ENCODE peak calls at places on chromosomes 16 and 17, in seven cellular contexts. Z is IMR-90, T is H1, B is mesendoderm, V is neuronal stem cell, R is mesenchymal stem cell, J is trophoblast cell. G is an unnamed sample.

GRCh38 chr16:77307764-77308561 is 108.8 kb downstream of the SYCE1L start:
- DNase-seq in T (no peak), V (no peak), J (peak), B (peak), R (peak), Z (peak), G (no peak)

GRCh38 chr17:17343160-17343735 is 40.1 kb downstream of the NT5M start:
- DNase-seq in J (no peak), B (no peak), T (no peak), R (no peak), V (no peak), Z (no peak), G (peak)

GRCh38 chr17:14474591-14474990 is 173.7 kb downstream of the HS3ST3B1 start:
- DNase-seq in B (no peak), Z (no peak), R (no peak), V (no peak), J (peak), T (no peak), G (no peak)

GRCh38 chr17:69447726-69448125 is 33.2 kb downstream of the MAP2K6 start:
- DNase-seq in J (no peak), B (no peak), Z (no peak), T (no peak), V (no peak), R (no peak), G (no peak)

GRCh38 chr17:19339341-19339815 is 23.1 kb downstream of the B9D1 start:
- DNase-seq in R (no peak), T (no peak), B (no peak), V (no peak), J (no peak), Z (peak), G (peak)

GRCh38 chr17:68460715-68461114 is 3.4 kb upstream of the WIPI1 start:
- DNase-seq in J (no peak), V (no peak), R (no peak), Z (no peak), T (no peak), B (no peak), G (no peak)

GRCh38 chr17:77841742-77842141 is 116.8 kb upstream of the TNRC6C start:
- DNase-seq in J (no peak), B (no peak), R (no peak), T (no peak), Z (no peak), V (no peak), G (no peak)

GRCh38 chr17:5826384-5826783 is 242.1 kb upstream of the NLRP1 start:
- DNase-seq in V (no peak), J (no peak), B (peak), R (peak), T (no peak), Z (peak), G (no peak)

GRCh38 chr17:28317099-28317964 is 1.7 kb upstream of the TMEM97 start:
- DNase-seq in R (no peak), Z (no peak), V (no peak), B (no peak), T (no peak), J (no peak), G (no peak)

GRCh38 chr17:80187493-80187892 is 17.7 kb downstream of the CARD14 start:
- DNase-seq in T (no peak), J (peak), Z (no peak), R (no peak), B (no peak), V (no peak), G (no peak)

GRCh38 chr16:31427441-31428276 is 501 bp downstream of the COX6A2 start:
- DNase-seq in R (no peak), Z (no peak), V (no peak), B (no peak), J (peak), T (no peak), G (peak)

GRCh38 chr16:87780385-87780989 is 14.7 kb upstream of the KLHDC4 start:
- DNase-seq in T (no peak), R (no peak), V (no peak), B (no peak), J (no peak), Z (peak), G (no peak)

GRCh38 chr16:116015-116414 is 22.5 kb downstream of the NPRL3 start:
- DNase-seq in V (no peak), Z (no peak), T (no peak), R (no peak), B (no peak), J (no peak), G (no peak)

GRCh38 chr16:4926928-4927327 is 10.0 kb downstream of the PPL start:
- DNase-seq in V (no peak), B (no peak), T (no peak), Z (no peak), J (no peak), R (no peak), G (no peak)

GRCh38 chr16:4931381-4931780 is 5.6 kb downstream of the PPL start:
- DNase-seq in B (no peak), J (no peak), V (no peak), Z (no peak), T (no peak), R (no peak), G (no peak)

GRCh38 chr16:4925791-4926190 is 11.2 kb downstream of the PPL start:
- DNase-seq in V (no peak), Z (no peak), B (no peak), R (peak), T (no peak), J (no peak), G (no peak)

GRCh38 chr16:4927661-4928060 is 9.3 kb downstream of the PPL start:
- DNase-seq in R (no peak), V (no peak), T (no peak), B (no peak), J (no peak), Z (no peak), G (no peak)

DNA sequence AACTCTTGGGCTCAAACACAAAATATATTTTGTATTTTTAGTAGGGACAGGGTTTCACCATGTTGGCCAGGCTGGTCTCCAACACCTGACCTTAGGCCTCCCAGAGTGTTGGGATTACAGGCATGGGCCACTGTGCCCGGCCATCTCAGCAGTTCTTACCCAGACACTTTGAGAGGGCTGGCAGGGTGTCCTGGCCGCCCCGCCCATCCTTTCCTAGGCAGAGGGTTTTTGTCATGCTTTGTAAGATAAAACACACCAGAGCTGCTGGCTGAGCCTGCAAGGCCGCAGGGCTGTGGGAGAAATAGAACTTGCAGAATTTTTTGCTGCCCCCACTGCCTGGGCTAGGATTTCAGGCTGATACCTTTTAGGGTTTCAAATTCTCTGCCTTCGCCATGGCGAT is 8.7 kb downstream of the PPL start:
- DNase-seq in R (no peak), B (no peak), V (no peak), J (no peak), T (no peak), Z (no peak), G (no peak)
- H3K27ac ChIP-seq in R (no peak), B (no peak), V (no peak), J (no peak), T (no peak), Z (no peak), G (no peak)

DNA sequence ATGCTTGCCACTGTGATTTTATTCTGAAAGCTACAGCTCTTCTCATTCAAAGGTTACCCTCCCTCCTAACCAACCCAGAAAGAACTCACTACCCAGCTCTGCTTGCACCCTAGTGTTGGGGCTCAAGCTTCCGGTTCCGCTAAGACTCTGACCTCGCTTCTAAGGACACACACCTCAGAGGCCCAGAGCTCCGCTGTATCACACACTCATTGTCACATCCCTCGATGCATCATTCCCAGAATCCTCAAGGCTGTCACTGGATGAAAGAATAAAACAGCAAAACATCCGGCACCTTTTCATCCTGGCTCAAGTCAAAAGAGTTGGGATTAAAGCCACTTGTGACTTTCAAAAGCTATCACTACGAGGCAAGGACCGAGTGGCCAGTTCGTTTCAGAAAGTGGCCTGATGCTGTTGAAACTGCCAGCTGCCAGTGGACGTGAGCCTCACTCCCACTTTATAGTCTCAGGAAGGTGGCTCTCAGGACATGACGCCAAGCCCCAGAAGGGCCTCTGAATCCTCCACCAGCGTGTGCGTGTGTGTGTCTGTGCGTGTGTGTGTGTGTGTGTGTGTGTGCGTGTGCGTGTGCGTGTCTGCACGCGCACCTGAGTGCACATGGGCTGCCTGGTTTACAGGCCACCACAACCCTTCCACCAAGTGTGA is 29.0 kb downstream of the ZFHX3 start:
- DNase-seq in J (no peak), B (no peak), Z (no peak), T (no peak), V (no peak), R (no peak), G (no peak)
- H3K9ac ChIP-seq in J (no peak), B (no peak), Z (no peak), T (no peak), V (no peak), R (no peak), G (no peak)

GRCh38 chr16:82507271-82507670 is 119.5 kb upstream of the CDH13 start:
- DNase-seq in J (no peak), Z (no peak), B (peak), V (no peak), R (no peak), T (no peak), G (peak)
- H2BK5ac ChIP-seq in J (no peak), Z (no peak), B (no peak), V (no peak), R (no peak), T (no peak), G (no peak)

DNA sequence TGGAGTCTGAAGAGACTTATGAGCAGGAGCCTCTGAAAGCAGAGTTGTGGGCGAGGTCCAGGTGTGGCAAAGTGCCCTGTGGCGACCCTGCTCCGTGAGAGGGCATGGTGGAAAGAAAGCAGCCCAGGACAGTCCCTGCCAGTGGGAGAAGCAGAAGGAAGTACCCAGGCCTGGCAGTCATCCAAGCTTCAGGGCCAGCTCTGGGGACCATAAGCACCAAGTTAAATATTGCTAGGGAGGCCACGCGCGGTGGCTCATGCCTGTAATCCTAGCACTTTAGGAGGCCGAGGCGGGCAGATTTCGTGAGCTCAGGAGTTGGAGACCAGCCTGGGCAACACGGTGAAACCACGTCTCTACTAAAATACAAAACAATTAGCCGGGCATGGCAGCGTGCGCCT is 4.9 kb upstream of the ASGR1 start:
- DNase-seq in J (no peak), Z (no peak), B (no peak), T (no peak), R (no peak), V (no peak), G (no peak)
- H3K27ac ChIP-seq in J (no peak), Z (no peak), B (no peak), T (no peak), R (no peak), V (no peak), G (no peak)

GRCh38 chr17:82527893-82528292 is 8.4 kb downstream of the FOXK2 start:
- DNase-seq in R (no peak), Z (no peak), V (no peak), B (no peak), T (no peak), J (no peak), G (no peak)
- H3K9ac ChIP-seq in R (peak), Z (no peak), V (no peak), B (no peak), T (no peak), J (no peak), G (no peak)

GRCh38 chr17:22692801-22693171 is 1000.5 kb downstream of the KCNJ18 start:
- DNase-seq in T (no peak), Z (no peak), B (no peak), R (no peak), V (no peak), J (no peak), G (no peak)
- H2BK5ac ChIP-seq in T (no peak), Z (no peak), B (no peak), R (no peak), V (no peak), J (no peak), G (no peak)

DNA sequence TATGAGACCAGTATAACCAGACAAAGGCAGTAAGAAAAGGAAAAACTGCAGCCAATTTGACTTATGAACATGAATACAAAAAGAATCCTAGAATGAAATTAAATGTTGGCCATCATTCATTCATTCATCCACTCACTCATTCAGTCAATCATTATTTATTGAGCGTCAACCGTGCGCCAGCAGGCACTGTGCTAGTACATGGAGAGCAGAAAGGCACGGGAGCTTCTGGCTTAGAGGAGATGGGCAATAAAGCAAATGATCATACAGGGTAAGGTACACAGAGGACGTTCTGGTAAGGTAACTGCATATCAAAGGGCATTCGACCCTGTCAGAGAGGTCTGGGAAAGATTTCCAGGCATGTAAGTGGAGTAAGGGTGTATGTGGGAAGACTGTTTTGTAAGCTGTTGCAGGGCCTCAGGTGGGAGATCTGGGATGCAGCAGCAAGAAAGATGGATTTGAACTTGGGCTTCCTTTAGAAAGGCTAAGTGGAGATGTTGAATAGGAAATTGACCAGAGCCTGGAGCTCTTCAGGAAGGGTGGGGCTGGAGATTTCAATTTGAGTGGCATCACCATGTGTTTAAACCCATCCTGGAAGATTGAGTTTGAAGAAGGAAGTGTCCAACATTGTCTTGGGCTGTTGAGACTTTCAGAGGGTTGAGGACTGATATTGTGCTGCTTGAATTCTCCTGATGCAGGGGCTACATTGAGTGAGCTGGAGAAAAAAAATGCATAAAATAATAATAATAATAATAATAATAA is 2.8 kb upstream of the MSI2 start:
- DNase-seq in V (no peak), T (no peak), Z (no peak), J (peak), B (no peak), R (no peak), G (no peak)
- H3K27ac ChIP-seq in V (no peak), T (no peak), Z (no peak), J (no peak), B (no peak), R (no peak), G (no peak)

DNA sequence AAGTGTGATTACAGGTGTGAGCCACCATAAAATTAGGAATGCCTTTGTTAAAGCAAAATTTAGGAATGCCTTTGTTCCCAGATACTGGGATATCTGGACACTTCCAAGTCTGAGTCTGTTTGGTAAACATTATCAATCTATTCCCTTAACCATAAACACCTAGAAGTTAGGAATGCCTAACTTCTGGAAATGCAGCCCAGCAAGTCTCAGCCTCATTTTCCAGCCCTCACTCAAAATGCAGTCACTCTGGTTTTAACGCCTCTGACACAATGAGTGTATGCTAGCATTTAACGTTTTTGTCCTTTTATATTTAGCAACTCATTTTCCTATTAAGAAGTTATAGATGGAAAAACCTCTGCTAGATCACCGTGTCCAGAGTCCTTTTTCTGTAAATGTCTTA is 34.4 kb upstream of the HAS3 start:
- DNase-seq in B (no peak), V (no peak), T (no peak), R (no peak), J (peak), Z (no peak), G (no peak)
- H3K9ac ChIP-seq in B (no peak), V (no peak), T (no peak), R (no peak), J (no peak), Z (no peak), G (no peak)

GRCh38 chr16:82704369-82704768 is 77.6 kb downstream of the CDH13 start:
- DNase-seq in B (no peak), R (no peak), J (no peak), T (no peak), Z (peak), V (no peak), G (no peak)
- H2BK5ac ChIP-seq in B (no peak), R (no peak), J (no peak), T (no peak), Z (no peak), V (no peak), G (no peak)

GRCh38 chr17:78898947-78899346 is 4.1 kb downstream of the CEP295NL start:
- DNase-seq in Z (no peak), T (no peak), V (no peak), J (no peak), R (no peak), B (no peak), G (no peak)
- H3K27ac ChIP-seq in Z (no peak), T (no peak), V (peak), J (peak), R (no peak), B (no peak), G (no peak)